ENCODE peak calls at places on chromosomes 2 and 18, in six cellular contexts. One of them, this sample, is unnamed.

GRCh38 chr2:190910341-190911136 is 29.9 kb downstream of the GLS start:
- DNase-seq in breast epithelium: no peak
- DNase-seq in upper lobe of left lung: no peak
- DNase-seq in HCT116: no peak
- DNase-seq in GM12892: no peak
- DNase-seq in sigmoid colon: no peak
- DNase-seq in this sample: no peak

GRCh38 chr18:46333371-46334199 is 229.4 kb downstream of the HAUS1 start:
- DNase-seq in GM12892: no peak
- DNase-seq in HCT116: peak; percentile 22
- DNase-seq in breast epithelium: no peak
- DNase-seq in sigmoid colon: peak; percentile 56
- DNase-seq in upper lobe of left lung: no peak
- DNase-seq in this sample: no peak

GRCh38 chr2:143901185-143901842 is 618.6 kb downstream of the ZEB2 start:
- DNase-seq in HCT116: peak; percentile 51
- DNase-seq in sigmoid colon: no peak
- DNase-seq in upper lobe of left lung: no peak
- DNase-seq in breast epithelium: no peak
- DNase-seq in GM12892: no peak
- DNase-seq in this sample: no peak

GRCh38 chr2:140990416-140990815 is 1140.4 kb downstream of the LRP1B start:
- DNase-seq in breast epithelium: no peak
- DNase-seq in upper lobe of left lung: no peak
- DNase-seq in sigmoid colon: no peak
- DNase-seq in HCT116: no peak
- DNase-seq in GM12892: no peak
- DNase-seq in this sample: no peak

GRCh38 chr18:8828798-8829197 is 123.4 kb downstream of the MTCL1 start:
- DNase-seq in GM12892: no peak
- DNase-seq in upper lobe of left lung: peak; percentile 77
- DNase-seq in sigmoid colon: no peak
- DNase-seq in HCT116: no peak
- DNase-seq in breast epithelium: no peak
- DNase-seq in this sample: no peak

GRCh38 chr2:64400103-64400728 is 53.7 kb upstream of the LGALSL start:
- DNase-seq in breast epithelium: no peak
- DNase-seq in sigmoid colon: no peak
- DNase-seq in upper lobe of left lung: no peak
- DNase-seq in GM12892: no peak
- DNase-seq in HCT116: no peak
- DNase-seq in this sample: no peak

GRCh38 chr18:78875268-78875997 is 104.2 kb upstream of the SALL3 start:
- DNase-seq in GM12892: no peak
- DNase-seq in upper lobe of left lung: no peak
- DNase-seq in HCT116: peak; percentile 19
- DNase-seq in breast epithelium: no peak
- DNase-seq in sigmoid colon: no peak
- DNase-seq in this sample: no peak

GRCh38 chr2:14125561-14125960 is 507.0 kb upstream of the LRATD1 start:
- DNase-seq in HCT116: no peak
- DNase-seq in breast epithelium: no peak
- DNase-seq in GM12892: no peak
- DNase-seq in sigmoid colon: no peak
- DNase-seq in upper lobe of left lung: no peak
- DNase-seq in this sample: peak; percentile 27

GRCh38 chr18:79463424-79463960 is 67.8 kb downstream of the NFATC1 start:
- DNase-seq in GM12892: no peak
- DNase-seq in sigmoid colon: no peak
- DNase-seq in upper lobe of left lung: no peak
- DNase-seq in HCT116: no peak
- DNase-seq in breast epithelium: no peak
- DNase-seq in this sample: no peak

GRCh38 chr2:150485114-150485870 is 2.2 kb downstream of the RND3 start:
- DNase-seq in sigmoid colon: peak; percentile 92
- DNase-seq in breast epithelium: peak; percentile 89
- DNase-seq in GM12892: peak; percentile 26
- DNase-seq in HCT116: no peak
- DNase-seq in upper lobe of left lung: peak; percentile 74
- DNase-seq in this sample: peak; percentile 89

GRCh38 chr2:71452565-71452964 is 796 bp upstream of the DYSF start:
- DNase-seq in HCT116: peak; percentile 10
- DNase-seq in upper lobe of left lung: peak; percentile 77
- DNase-seq in breast epithelium: no peak
- DNase-seq in GM12892: no peak
- DNase-seq in sigmoid colon: no peak
- DNase-seq in this sample: no peak

GRCh38 chr18:777021-777420 is 35.0 kb downstream of the YES1 start:
- DNase-seq in breast epithelium: no peak
- DNase-seq in HCT116: no peak
- DNase-seq in GM12892: no peak
- DNase-seq in upper lobe of left lung: no peak
- DNase-seq in sigmoid colon: no peak
- DNase-seq in this sample: no peak

GRCh38 chr2:128440666-128441340 is 122.1 kb upstream of the HS6ST1 start:
- DNase-seq in sigmoid colon: no peak
- DNase-seq in GM12892: no peak
- DNase-seq in breast epithelium: no peak
- DNase-seq in HCT116: no peak
- DNase-seq in upper lobe of left lung: no peak
- DNase-seq in this sample: no peak

GRCh38 chr18:66607632-66608031 is 3.7 kb upstream of the CDH19 start:
- DNase-seq in HCT116: no peak
- DNase-seq in GM12892: no peak
- DNase-seq in sigmoid colon: no peak
- DNase-seq in breast epithelium: no peak
- DNase-seq in upper lobe of left lung: no peak
- DNase-seq in this sample: no peak

DNA sequence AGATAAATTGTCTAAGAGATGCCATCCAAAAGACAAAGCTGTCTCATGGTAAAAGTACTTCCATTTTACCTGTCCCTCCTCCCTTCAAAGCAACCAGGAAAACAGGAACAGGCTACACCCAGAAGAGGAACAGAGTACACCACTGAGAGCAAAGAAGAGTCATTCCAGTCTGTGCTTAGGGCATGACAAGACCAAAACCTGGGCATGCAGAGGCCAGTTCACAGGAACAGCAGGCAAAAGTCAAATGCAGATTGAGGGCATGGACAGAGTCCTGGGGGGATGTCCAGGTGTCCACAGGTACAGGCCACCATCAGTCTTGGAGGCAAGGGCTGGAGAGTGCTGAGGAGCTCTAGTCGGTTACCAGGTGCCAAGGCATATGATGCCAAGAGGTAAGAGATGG is 23.7 kb downstream of the PLEK start:
- DNase-seq in HCT116: no peak
- DNase-seq in upper lobe of left lung: no peak
- DNase-seq in sigmoid colon: no peak
- DNase-seq in GM12892: no peak
- DNase-seq in breast epithelium: no peak
- DNase-seq in this sample: no peak
- TF ChIP-seq POLR2AphosphoS5 in HCT116: no peak
- TF ChIP-seq POLR2AphosphoS5 in upper lobe of left lung: no peak
- TF ChIP-seq POLR2AphosphoS5 in sigmoid colon: no peak
- TF ChIP-seq POLR2AphosphoS5 in GM12892: peak; percentile 58
- TF ChIP-seq POLR2AphosphoS5 in breast epithelium: no peak
- TF ChIP-seq POLR2AphosphoS5 in this sample: no peak

GRCh38 chr2:237227190-237227988 is 141.7 kb downstream of the COPS8 start:
- DNase-seq in breast epithelium: no peak
- DNase-seq in HCT116: peak; percentile 19
- DNase-seq in GM12892: no peak
- DNase-seq in sigmoid colon: no peak
- DNase-seq in upper lobe of left lung: no peak
- DNase-seq in this sample: no peak

GRCh38 chr2:237222683-237223082 is 137.0 kb downstream of the COPS8 start:
- DNase-seq in upper lobe of left lung: no peak
- DNase-seq in sigmoid colon: no peak
- DNase-seq in GM12892: no peak
- DNase-seq in HCT116: no peak
- DNase-seq in breast epithelium: no peak
- DNase-seq in this sample: no peak

GRCh38 chr2:237221443-237221842 is 135.8 kb downstream of the COPS8 start:
- DNase-seq in GM12892: no peak
- DNase-seq in sigmoid colon: no peak
- DNase-seq in upper lobe of left lung: no peak
- DNase-seq in breast epithelium: no peak
- DNase-seq in HCT116: no peak
- DNase-seq in this sample: no peak

GRCh38 chr2:237222178-237222577 is 136.5 kb downstream of the COPS8 start:
- DNase-seq in sigmoid colon: no peak
- DNase-seq in breast epithelium: no peak
- DNase-seq in HCT116: no peak
- DNase-seq in GM12892: no peak
- DNase-seq in upper lobe of left lung: no peak
- DNase-seq in this sample: no peak

GRCh38 chr2:237223208-237223861 is 137.6 kb downstream of the COPS8 start:
- DNase-seq in HCT116: no peak
- DNase-seq in GM12892: no peak
- DNase-seq in breast epithelium: no peak
- DNase-seq in sigmoid colon: no peak
- DNase-seq in upper lobe of left lung: no peak
- DNase-seq in this sample: no peak
- TF ChIP-seq POLR2A in HCT116: no peak
- TF ChIP-seq POLR2A in GM12892: no peak
- TF ChIP-seq POLR2A in breast epithelium: no peak
- TF ChIP-seq POLR2A in sigmoid colon: no peak
- TF ChIP-seq POLR2A in upper lobe of left lung: no peak
- TF ChIP-seq POLR2A in this sample: no peak

GRCh38 chr2:235611756-235612155 is 117.9 kb downstream of the AGAP1 start:
- DNase-seq in breast epithelium: no peak
- DNase-seq in GM12892: no peak
- DNase-seq in HCT116: no peak
- DNase-seq in sigmoid colon: no peak
- DNase-seq in upper lobe of left lung: no peak
- DNase-seq in this sample: no peak
- TF ChIP-seq POLR2AphosphoS5 in breast epithelium: no peak
- TF ChIP-seq POLR2AphosphoS5 in GM12892: no peak
- TF ChIP-seq POLR2AphosphoS5 in HCT116: no peak
- TF ChIP-seq POLR2AphosphoS5 in sigmoid colon: no peak
- TF ChIP-seq POLR2AphosphoS5 in upper lobe of left lung: no peak
- TF ChIP-seq POLR2AphosphoS5 in this sample: no peak

GRCh38 chr2:178280261-178280852 is 86.0 kb downstream of the OSBPL6 start:
- DNase-seq in sigmoid colon: no peak
- DNase-seq in upper lobe of left lung: no peak
- DNase-seq in HCT116: peak; percentile 45
- DNase-seq in breast epithelium: no peak
- DNase-seq in GM12892: no peak
- DNase-seq in this sample: no peak

GRCh38 chr2:178275600-178275999 is 81.3 kb downstream of the OSBPL6 start:
- DNase-seq in GM12892: no peak
- DNase-seq in sigmoid colon: no peak
- DNase-seq in breast epithelium: no peak
- DNase-seq in HCT116: no peak
- DNase-seq in upper lobe of left lung: no peak
- DNase-seq in this sample: no peak

GRCh38 chr2:178279142-178279541 is 84.8 kb downstream of the OSBPL6 start:
- DNase-seq in sigmoid colon: no peak
- DNase-seq in breast epithelium: no peak
- DNase-seq in upper lobe of left lung: no peak
- DNase-seq in GM12892: no peak
- DNase-seq in HCT116: no peak
- DNase-seq in this sample: no peak

GRCh38 chr2:178279636-178280035 is 85.3 kb downstream of the OSBPL6 start:
- DNase-seq in HCT116: no peak
- DNase-seq in breast epithelium: no peak
- DNase-seq in sigmoid colon: no peak
- DNase-seq in GM12892: no peak
- DNase-seq in upper lobe of left lung: no peak
- DNase-seq in this sample: no peak

DNA sequence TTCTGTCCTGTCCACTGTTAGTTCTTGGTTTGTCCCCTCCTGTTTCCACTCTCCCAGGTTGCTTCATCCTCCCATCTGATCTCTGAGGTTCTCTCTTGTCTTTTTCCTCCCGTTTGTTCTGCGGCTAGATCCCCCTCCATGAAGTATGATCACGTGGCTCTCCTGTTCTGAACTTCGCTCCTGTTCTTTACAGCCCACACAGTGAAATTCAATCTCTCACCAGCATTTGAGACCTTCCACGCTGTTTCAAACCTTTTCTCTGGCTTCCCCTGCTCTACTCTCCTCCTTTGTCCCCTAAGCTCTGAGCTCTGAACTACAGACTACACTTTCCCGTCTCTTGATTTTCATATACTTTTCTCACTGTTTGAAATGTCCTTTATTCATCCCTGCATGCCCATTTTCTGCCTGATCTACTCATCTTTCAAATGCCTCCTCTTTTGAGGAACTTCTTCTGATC is 83.5 kb downstream of the OSBPL6 start:
- DNase-seq in breast epithelium: no peak
- DNase-seq in upper lobe of left lung: no peak
- DNase-seq in GM12892: no peak
- DNase-seq in HCT116: no peak
- DNase-seq in sigmoid colon: no peak
- DNase-seq in this sample: no peak
- TF ChIP-seq POLR2A in breast epithelium: no peak
- TF ChIP-seq POLR2A in upper lobe of left lung: no peak
- TF ChIP-seq POLR2A in GM12892: no peak
- TF ChIP-seq POLR2A in HCT116: no peak
- TF ChIP-seq POLR2A in sigmoid colon: no peak
- TF ChIP-seq POLR2A in this sample: no peak

GRCh38 chr2:58428553-58429284 is 187.6 kb upstream of the FANCL start:
- DNase-seq in breast epithelium: no peak
- DNase-seq in GM12892: no peak
- DNase-seq in HCT116: no peak
- DNase-seq in upper lobe of left lung: no peak
- DNase-seq in sigmoid colon: no peak
- DNase-seq in this sample: no peak
- TF ChIP-seq POLR2AphosphoS5 in breast epithelium: no peak
- TF ChIP-seq POLR2AphosphoS5 in GM12892: no peak
- TF ChIP-seq POLR2AphosphoS5 in HCT116: no peak
- TF ChIP-seq POLR2AphosphoS5 in upper lobe of left lung: no peak
- TF ChIP-seq POLR2AphosphoS5 in sigmoid colon: no peak
- TF ChIP-seq POLR2AphosphoS5 in this sample: no peak

DNA sequence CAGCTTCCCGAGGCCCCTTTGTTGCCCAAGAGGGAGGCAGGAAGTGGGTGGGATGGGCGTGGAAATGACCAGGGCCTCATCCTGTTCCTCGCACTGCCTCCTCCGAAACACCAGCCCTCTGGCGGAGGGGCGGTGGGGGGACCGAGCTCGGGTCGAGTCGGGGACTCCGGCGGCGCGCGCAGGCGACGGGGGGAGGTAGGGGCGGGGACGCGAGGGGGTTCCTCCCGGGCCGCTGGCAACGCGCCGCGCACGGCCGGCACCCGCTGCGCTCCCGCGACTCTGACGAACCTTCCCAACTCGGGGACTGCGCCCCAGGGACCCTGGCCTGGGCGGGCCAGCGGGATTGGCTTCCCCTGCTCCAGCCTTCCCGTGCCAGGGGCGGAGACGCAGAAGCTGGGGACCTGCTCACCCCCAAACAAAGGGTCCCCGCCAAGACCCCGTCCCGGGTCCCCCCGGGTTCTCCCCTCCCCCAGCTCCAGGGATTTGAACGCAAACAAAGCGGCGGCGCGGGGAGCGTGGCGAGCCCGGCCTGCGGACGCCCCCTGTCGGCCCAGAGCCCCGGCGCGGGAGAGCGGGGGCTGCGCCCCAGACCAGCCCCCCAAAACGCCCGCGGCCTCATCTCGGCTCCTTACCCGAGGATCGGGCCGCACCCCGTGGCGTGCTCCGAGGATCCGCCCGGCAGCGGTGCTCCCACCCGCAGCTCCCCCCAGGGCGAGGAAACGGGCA is 1.2 kb downstream of the SEMA4C start:
- DNase-seq in breast epithelium: peak; percentile 80
- DNase-seq in GM12892: peak; percentile 83
- DNase-seq in upper lobe of left lung: peak; percentile 90
- DNase-seq in sigmoid colon: peak; percentile 97
- DNase-seq in HCT116: peak; percentile 54
- DNase-seq in this sample: peak; percentile 75
- TF ChIP-seq POLR2A in breast epithelium: no peak
- TF ChIP-seq POLR2A in GM12892: peak; percentile 84
- TF ChIP-seq POLR2A in upper lobe of left lung: no peak
- TF ChIP-seq POLR2A in sigmoid colon: no peak
- TF ChIP-seq POLR2A in HCT116: peak; percentile 28
- TF ChIP-seq POLR2A in this sample: no peak

This sample was measured in stomach.